ENCODE peak calls at places on chromosomes 6 and 20, in seven cellular contexts. One of them, this sample, is unnamed. For H3K4me1, the result is how much of the 10 kb centered on the place peaks cover.

GRCh38 chr20:54321688-54322087 is 113.8 kb downstream of the PFDN4 start:
- DNase-seq in CD8-positive, alpha-beta T cell: no peak
- DNase-seq in breast epithelium: no peak
- DNase-seq in MM.1S: no peak
- DNase-seq in heart right ventricle: no peak
- DNase-seq in HAP-1: no peak
- DNase-seq in neuronal stem cell: no peak
- DNase-seq in this sample: no peak

GRCh38 chr6:154981071-154981373 is 14.1 kb upstream of the TIAM2 start:
- DNase-seq in CD8-positive, alpha-beta T cell: no peak
- DNase-seq in breast epithelium: no peak
- DNase-seq in MM.1S: peak
- DNase-seq in heart right ventricle: no peak
- DNase-seq in HAP-1: no peak
- DNase-seq in neuronal stem cell: no peak
- DNase-seq in this sample: no peak

GRCh38 chr6:43149260-43149659 is 21.8 kb upstream of the SRF start:
- DNase-seq in CD8-positive, alpha-beta T cell: no peak
- DNase-seq in breast epithelium: no peak
- DNase-seq in MM.1S: no peak
- DNase-seq in heart right ventricle: no peak
- DNase-seq in HAP-1: no peak
- DNase-seq in neuronal stem cell: no peak
- DNase-seq in this sample: no peak

GRCh38 chr6:18422136-18422535 is 35.0 kb downstream of the RNF144B start:
- DNase-seq in CD8-positive, alpha-beta T cell: no peak
- DNase-seq in breast epithelium: no peak
- DNase-seq in MM.1S: no peak
- DNase-seq in heart right ventricle: no peak
- DNase-seq in HAP-1: no peak
- DNase-seq in neuronal stem cell: no peak
- DNase-seq in this sample: no peak

GRCh38 chr6:2943564-2943955 is 27.8 kb downstream of the SERPINB6 start:
- DNase-seq in CD8-positive, alpha-beta T cell: no peak
- DNase-seq in breast epithelium: no peak
- DNase-seq in MM.1S: no peak
- DNase-seq in heart right ventricle: no peak
- DNase-seq in HAP-1: no peak
- DNase-seq in neuronal stem cell: no peak
- DNase-seq in this sample: no peak

GRCh38 chr6:140434761-140435160 is 1060.3 kb upstream of the CITED2 start:
- DNase-seq in CD8-positive, alpha-beta T cell: no peak
- DNase-seq in breast epithelium: no peak
- DNase-seq in MM.1S: no peak
- DNase-seq in heart right ventricle: no peak
- DNase-seq in HAP-1: no peak
- DNase-seq in neuronal stem cell: no peak
- DNase-seq in this sample: no peak

GRCh38 chr6:411402-412145 is 20.0 kb downstream of the IRF4 start:
- DNase-seq in CD8-positive, alpha-beta T cell: no peak
- DNase-seq in breast epithelium: no peak
- DNase-seq in MM.1S: no peak
- DNase-seq in heart right ventricle: no peak
- DNase-seq in HAP-1: no peak
- DNase-seq in neuronal stem cell: no peak
- DNase-seq in this sample: no peak

GRCh38 chr6:45192556-45192955 is 135.6 kb upstream of the RUNX2 start:
- DNase-seq in CD8-positive, alpha-beta T cell: no peak
- DNase-seq in breast epithelium: no peak
- DNase-seq in MM.1S: no peak
- DNase-seq in heart right ventricle: no peak
- DNase-seq in HAP-1: no peak
- DNase-seq in neuronal stem cell: no peak
- DNase-seq in this sample: no peak

GRCh38 chr6:29520232-29520631 is 32.5 kb upstream of the MAS1L start:
- DNase-seq in CD8-positive, alpha-beta T cell: no peak
- DNase-seq in breast epithelium: no peak
- DNase-seq in MM.1S: no peak
- DNase-seq in heart right ventricle: no peak
- DNase-seq in HAP-1: no peak
- DNase-seq in neuronal stem cell: no peak
- DNase-seq in this sample: no peak

GRCh38 chr20:50731930-50732690 is 730 bp downstream of the PARD6B start:
- DNase-seq in CD8-positive, alpha-beta T cell: no peak
- DNase-seq in breast epithelium: no peak
- DNase-seq in MM.1S: peak
- DNase-seq in heart right ventricle: no peak
- DNase-seq in HAP-1: peak
- DNase-seq in neuronal stem cell: peak
- DNase-seq in this sample: peak

GRCh38 chr6:135990437-135990836 is 138.9 kb downstream of the PDE7B start:
- DNase-seq in CD8-positive, alpha-beta T cell: no peak
- DNase-seq in breast epithelium: no peak
- DNase-seq in MM.1S: no peak
- DNase-seq in heart right ventricle: no peak
- DNase-seq in HAP-1: no peak
- DNase-seq in neuronal stem cell: no peak
- DNase-seq in this sample: no peak

GRCh38 chr6:158457616-158458278 is 102.1 kb upstream of the TMEM181 start:
- DNase-seq in CD8-positive, alpha-beta T cell: no peak
- DNase-seq in breast epithelium: no peak
- DNase-seq in MM.1S: no peak
- DNase-seq in heart right ventricle: no peak
- DNase-seq in HAP-1: no peak
- DNase-seq in neuronal stem cell: no peak
- DNase-seq in this sample: no peak

GRCh38 chr6:3769610-3770009 is 18.1 kb upstream of the PXDC1 start:
- DNase-seq in CD8-positive, alpha-beta T cell: no peak
- DNase-seq in breast epithelium: no peak
- DNase-seq in MM.1S: no peak
- DNase-seq in heart right ventricle: no peak
- DNase-seq in HAP-1: no peak
- DNase-seq in neuronal stem cell: no peak
- DNase-seq in this sample: no peak

GRCh38 chr6:148109732-148110131 is 232.9 kb upstream of the SASH1 start:
- DNase-seq in CD8-positive, alpha-beta T cell: no peak
- DNase-seq in breast epithelium: no peak
- DNase-seq in MM.1S: no peak
- DNase-seq in heart right ventricle: no peak
- DNase-seq in HAP-1: no peak
- DNase-seq in neuronal stem cell: no peak
- DNase-seq in this sample: no peak

GRCh38 chr6:52130440-52130839 is 43.0 kb upstream of the PKHD1 start:
- DNase-seq in CD8-positive, alpha-beta T cell: no peak
- DNase-seq in breast epithelium: no peak
- DNase-seq in MM.1S: no peak
- DNase-seq in heart right ventricle: no peak
- DNase-seq in HAP-1: no peak
- DNase-seq in neuronal stem cell: no peak
- DNase-seq in this sample: no peak

GRCh38 chr20:50144362-50144761 is 9.2 kb downstream of the PEDS1 start:
- DNase-seq in CD8-positive, alpha-beta T cell: no peak
- DNase-seq in breast epithelium: no peak
- DNase-seq in MM.1S: no peak
- DNase-seq in heart right ventricle: no peak
- DNase-seq in HAP-1: no peak
- DNase-seq in neuronal stem cell: no peak
- DNase-seq in this sample: no peak

GRCh38 chr6:52360601-52361346 is 1.2 kb upstream of the PAQR8 start:
- DNase-seq in CD8-positive, alpha-beta T cell: no peak
- DNase-seq in breast epithelium: no peak
- DNase-seq in MM.1S: no peak
- DNase-seq in heart right ventricle: no peak
- DNase-seq in HAP-1: no peak
- DNase-seq in neuronal stem cell: no peak
- DNase-seq in this sample: no peak

GRCh38 chr20:62523473-62524203 is 47.8 kb upstream of the GATA5 start:
- DNase-seq in CD8-positive, alpha-beta T cell: peak
- DNase-seq in breast epithelium: no peak
- DNase-seq in MM.1S: no peak
- DNase-seq in heart right ventricle: no peak
- DNase-seq in HAP-1: no peak
- DNase-seq in neuronal stem cell: no peak
- DNase-seq in this sample: no peak

GRCh38 chr6:11586574-11586973 is 49.0 kb downstream of the TMEM170B start:
- DNase-seq in CD8-positive, alpha-beta T cell: no peak
- DNase-seq in breast epithelium: no peak
- DNase-seq in MM.1S: no peak
- DNase-seq in heart right ventricle: no peak
- DNase-seq in HAP-1: no peak
- DNase-seq in neuronal stem cell: peak
- DNase-seq in this sample: no peak

GRCh38 chr20:58682656-58683055 is 9.9 kb upstream of the NPEPL1 start:
- DNase-seq in CD8-positive, alpha-beta T cell: no peak
- DNase-seq in breast epithelium: no peak
- DNase-seq in MM.1S: no peak
- DNase-seq in heart right ventricle: no peak
- DNase-seq in HAP-1: no peak
- DNase-seq in neuronal stem cell: no peak
- DNase-seq in this sample: no peak

DNA sequence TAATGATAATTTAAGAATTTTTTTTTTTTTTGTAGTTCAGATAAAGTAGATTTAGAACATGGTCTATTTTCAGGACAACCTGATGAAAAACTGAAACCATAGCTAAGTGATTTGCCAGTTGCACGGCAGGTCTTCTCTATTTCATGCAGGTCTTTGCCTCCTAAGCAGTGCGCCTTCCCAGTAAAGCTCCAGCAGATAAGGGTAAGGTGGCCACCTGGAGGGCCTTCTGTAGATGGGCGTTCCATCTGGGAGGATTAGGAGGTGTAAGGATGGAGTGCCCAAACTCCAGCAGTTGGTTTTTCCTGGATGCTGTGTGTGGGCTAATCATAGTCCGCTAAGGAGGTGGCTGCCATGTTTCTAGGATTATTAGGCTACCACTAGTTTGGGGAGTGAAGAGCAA is 107.1 kb downstream of the ARID1B start:
- DNase-seq in CD8-positive, alpha-beta T cell: no peak
- DNase-seq in breast epithelium: no peak
- DNase-seq in MM.1S: peak
- DNase-seq in heart right ventricle: no peak
- DNase-seq in HAP-1: no peak
- DNase-seq in neuronal stem cell: no peak
- DNase-seq in this sample: no peak
- H3K4me1 ChIP-seq in CD8-positive, alpha-beta T cell: half or more
- H3K4me1 ChIP-seq in breast epithelium: under half
- H3K4me1 ChIP-seq in MM.1S: under half
- H3K4me1 ChIP-seq in heart right ventricle: half or more
- H3K4me1 ChIP-seq in HAP-1: under half
- H3K4me1 ChIP-seq in neuronal stem cell: under half
- H3K4me1 ChIP-seq in this sample: half or more

GRCh38 chr6:145648149-145648548 is 87.2 kb downstream of the EPM2A start:
- DNase-seq in CD8-positive, alpha-beta T cell: no peak
- DNase-seq in breast epithelium: no peak
- DNase-seq in MM.1S: no peak
- DNase-seq in heart right ventricle: no peak
- DNase-seq in HAP-1: no peak
- DNase-seq in neuronal stem cell: no peak
- DNase-seq in this sample: no peak

GRCh38 chr6:145647602-145648001 is 87.7 kb downstream of the EPM2A start:
- DNase-seq in CD8-positive, alpha-beta T cell: no peak
- DNase-seq in breast epithelium: no peak
- DNase-seq in MM.1S: no peak
- DNase-seq in heart right ventricle: no peak
- DNase-seq in HAP-1: no peak
- DNase-seq in neuronal stem cell: no peak
- DNase-seq in this sample: no peak

GRCh38 chr6:145643760-145644159 is 91.6 kb downstream of the EPM2A start:
- DNase-seq in CD8-positive, alpha-beta T cell: no peak
- DNase-seq in breast epithelium: no peak
- DNase-seq in MM.1S: no peak
- DNase-seq in heart right ventricle: no peak
- DNase-seq in HAP-1: no peak
- DNase-seq in neuronal stem cell: no peak
- DNase-seq in this sample: no peak
- H3K4me1 ChIP-seq in CD8-positive, alpha-beta T cell: under half
- H3K4me1 ChIP-seq in breast epithelium: under half
- H3K4me1 ChIP-seq in MM.1S: under half
- H3K4me1 ChIP-seq in heart right ventricle: under half
- H3K4me1 ChIP-seq in HAP-1: under half
- H3K4me1 ChIP-seq in neuronal stem cell: under half
- H3K4me1 ChIP-seq in this sample: under half

GRCh38 chr6:107128175-107128574 is 12.9 kb upstream of the BEND3 start:
- DNase-seq in CD8-positive, alpha-beta T cell: no peak
- DNase-seq in breast epithelium: no peak
- DNase-seq in MM.1S: no peak
- DNase-seq in heart right ventricle: no peak
- DNase-seq in HAP-1: no peak
- DNase-seq in neuronal stem cell: no peak
- DNase-seq in this sample: no peak

GRCh38 chr6:107125771-107126170 is 10.5 kb upstream of the BEND3 start:
- DNase-seq in CD8-positive, alpha-beta T cell: no peak
- DNase-seq in breast epithelium: no peak
- DNase-seq in MM.1S: no peak
- DNase-seq in heart right ventricle: no peak
- DNase-seq in HAP-1: no peak
- DNase-seq in neuronal stem cell: no peak
- DNase-seq in this sample: no peak

GRCh38 chr6:107132330-107132954 is 17.1 kb upstream of the BEND3 start:
- DNase-seq in CD8-positive, alpha-beta T cell: no peak
- DNase-seq in breast epithelium: no peak
- DNase-seq in MM.1S: peak
- DNase-seq in heart right ventricle: no peak
- DNase-seq in HAP-1: peak
- DNase-seq in neuronal stem cell: no peak
- DNase-seq in this sample: peak

GRCh38 chr6:107128577-107128976 is 13.3 kb upstream of the BEND3 start:
- DNase-seq in CD8-positive, alpha-beta T cell: no peak
- DNase-seq in breast epithelium: no peak
- DNase-seq in MM.1S: no peak
- DNase-seq in heart right ventricle: no peak
- DNase-seq in HAP-1: no peak
- DNase-seq in neuronal stem cell: no peak
- DNase-seq in this sample: no peak

GRCh38 chr6:107129370-107129925 is 14.1 kb upstream of the BEND3 start:
- DNase-seq in CD8-positive, alpha-beta T cell: no peak
- DNase-seq in breast epithelium: no peak
- DNase-seq in MM.1S: peak
- DNase-seq in heart right ventricle: no peak
- DNase-seq in HAP-1: no peak
- DNase-seq in neuronal stem cell: no peak
- DNase-seq in this sample: peak
- H3K4me1 ChIP-seq in CD8-positive, alpha-beta T cell: under half
- H3K4me1 ChIP-seq in breast epithelium: under half
- H3K4me1 ChIP-seq in MM.1S: under half
- H3K4me1 ChIP-seq in heart right ventricle: under half
- H3K4me1 ChIP-seq in HAP-1: under half
- H3K4me1 ChIP-seq in neuronal stem cell: under half
- H3K4me1 ChIP-seq in this sample: under half

DNA sequence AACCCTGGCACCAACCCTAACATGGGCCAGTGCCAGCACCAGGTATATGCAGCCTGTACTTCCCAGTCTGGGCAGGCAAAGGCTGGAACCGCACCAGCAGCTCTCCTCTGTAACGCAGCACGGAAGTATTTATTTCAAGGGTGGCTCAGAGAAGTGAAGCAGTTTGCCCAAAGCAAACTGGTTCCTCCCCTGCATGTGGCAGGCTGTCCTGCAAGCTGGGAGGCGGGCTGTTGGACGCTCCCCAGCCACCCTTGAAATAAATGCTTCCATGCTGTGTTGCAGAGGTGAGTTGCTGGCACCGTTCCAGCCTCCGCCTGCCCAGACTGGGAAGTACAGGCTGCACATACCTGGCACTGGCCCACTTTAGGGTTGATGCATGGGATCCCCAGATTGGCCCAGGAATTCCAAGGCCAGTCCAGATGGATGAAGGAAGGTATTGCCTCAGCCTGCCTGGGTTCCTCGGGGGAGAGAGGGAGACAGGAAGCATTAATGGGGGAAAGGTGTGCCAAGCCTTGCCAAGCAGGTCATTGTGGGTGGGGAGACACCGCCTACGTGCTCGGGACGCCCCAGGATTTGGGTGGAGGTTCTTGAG is 49.8 kb downstream of the PPARD start:
- DNase-seq in CD8-positive, alpha-beta T cell: no peak
- DNase-seq in breast epithelium: peak
- DNase-seq in MM.1S: no peak
- DNase-seq in heart right ventricle: no peak
- DNase-seq in HAP-1: no peak
- DNase-seq in neuronal stem cell: no peak
- DNase-seq in this sample: no peak
- H3K4me1 ChIP-seq in CD8-positive, alpha-beta T cell: under half
- H3K4me1 ChIP-seq in breast epithelium: under half
- H3K4me1 ChIP-seq in MM.1S: under half
- H3K4me1 ChIP-seq in heart right ventricle: under half
- H3K4me1 ChIP-seq in HAP-1: under half
- H3K4me1 ChIP-seq in neuronal stem cell: under half
- H3K4me1 ChIP-seq in this sample: under half